ENCODE peak calls at places on chromosomes 4 and X, in six cellular contexts. One of them, this sample, is unnamed.

GRCh38 chr4:18645356-18645755 is 623.8 kb upstream of the LCORL start:
- DNase-seq in AG04449: no peak
- DNase-seq in heart left ventricle: no peak
- DNase-seq in neural crest cell: no peak
- DNase-seq in heart right ventricle: no peak
- DNase-seq in GM10248: no peak
- DNase-seq in this sample: no peak

GRCh38 chr4:88659061-88659889 is 38.4 kb downstream of the NAP1L5 start:
- DNase-seq in AG04449: no peak
- DNase-seq in heart left ventricle: peak; percentile 47
- DNase-seq in neural crest cell: no peak
- DNase-seq in heart right ventricle: no peak
- DNase-seq in GM10248: peak; percentile 47
- DNase-seq in this sample: no peak

GRCh38 chrX:73850124-73851013 is 287.4 kb downstream of the CHIC1 start:
- DNase-seq in AG04449: no peak
- DNase-seq in heart left ventricle: no peak
- DNase-seq in neural crest cell: no peak
- DNase-seq in heart right ventricle: no peak
- DNase-seq in GM10248: peak; percentile 20
- DNase-seq in this sample: no peak

GRCh38 chr4:163165217-163166017 is 1.3 kb downstream of the NAF1 start:
- DNase-seq in AG04449: no peak
- DNase-seq in heart left ventricle: no peak
- DNase-seq in neural crest cell: no peak
- DNase-seq in heart right ventricle: no peak
- DNase-seq in GM10248: no peak
- DNase-seq in this sample: no peak

GRCh38 chr4:150136481-150136880 is 58.2 kb downstream of the DCLK2 start:
- DNase-seq in AG04449: no peak
- DNase-seq in heart left ventricle: no peak
- DNase-seq in neural crest cell: no peak
- DNase-seq in heart right ventricle: no peak
- DNase-seq in GM10248: no peak
- DNase-seq in this sample: no peak

GRCh38 chrX:42151808-42152207 is 228.5 kb upstream of the CASK start:
- DNase-seq in AG04449: no peak
- DNase-seq in heart left ventricle: no peak
- DNase-seq in neural crest cell: no peak
- DNase-seq in heart right ventricle: no peak
- DNase-seq in GM10248: no peak
- DNase-seq in this sample: no peak

GRCh38 chrX:11619426-11619825 is 46.3 kb downstream of the ARHGAP6 start:
- DNase-seq in AG04449: no peak
- DNase-seq in heart left ventricle: no peak
- DNase-seq in neural crest cell: no peak
- DNase-seq in heart right ventricle: no peak
- DNase-seq in GM10248: no peak
- DNase-seq in this sample: no peak

GRCh38 chrX:82816572-82816971 is 691.5 kb upstream of the POU3F4 start:
- DNase-seq in AG04449: no peak
- DNase-seq in heart left ventricle: no peak
- DNase-seq in neural crest cell: no peak
- DNase-seq in heart right ventricle: no peak
- DNase-seq in GM10248: no peak
- DNase-seq in this sample: no peak

GRCh38 chrX:130974323-130974722 is 71.3 kb upstream of the ENOX2 start:
- DNase-seq in AG04449: peak; percentile 3
- DNase-seq in heart left ventricle: no peak
- DNase-seq in neural crest cell: no peak
- DNase-seq in heart right ventricle: no peak
- DNase-seq in GM10248: no peak
- DNase-seq in this sample: no peak

GRCh38 chr4:151407466-151408379 is 1.3 kb upstream of the FHIP1A start:
- DNase-seq in AG04449: no peak
- DNase-seq in heart left ventricle: no peak
- DNase-seq in neural crest cell: no peak
- DNase-seq in heart right ventricle: peak; percentile 17
- DNase-seq in GM10248: peak; percentile 70
- DNase-seq in this sample: peak; percentile 9

GRCh38 chrX:57595381-57595811 is 3.6 kb downstream of the ZXDB start:
- DNase-seq in AG04449: peak; percentile 36
- DNase-seq in heart left ventricle: no peak
- DNase-seq in neural crest cell: no peak
- DNase-seq in heart right ventricle: no peak
- DNase-seq in GM10248: no peak
- DNase-seq in this sample: no peak

DNA sequence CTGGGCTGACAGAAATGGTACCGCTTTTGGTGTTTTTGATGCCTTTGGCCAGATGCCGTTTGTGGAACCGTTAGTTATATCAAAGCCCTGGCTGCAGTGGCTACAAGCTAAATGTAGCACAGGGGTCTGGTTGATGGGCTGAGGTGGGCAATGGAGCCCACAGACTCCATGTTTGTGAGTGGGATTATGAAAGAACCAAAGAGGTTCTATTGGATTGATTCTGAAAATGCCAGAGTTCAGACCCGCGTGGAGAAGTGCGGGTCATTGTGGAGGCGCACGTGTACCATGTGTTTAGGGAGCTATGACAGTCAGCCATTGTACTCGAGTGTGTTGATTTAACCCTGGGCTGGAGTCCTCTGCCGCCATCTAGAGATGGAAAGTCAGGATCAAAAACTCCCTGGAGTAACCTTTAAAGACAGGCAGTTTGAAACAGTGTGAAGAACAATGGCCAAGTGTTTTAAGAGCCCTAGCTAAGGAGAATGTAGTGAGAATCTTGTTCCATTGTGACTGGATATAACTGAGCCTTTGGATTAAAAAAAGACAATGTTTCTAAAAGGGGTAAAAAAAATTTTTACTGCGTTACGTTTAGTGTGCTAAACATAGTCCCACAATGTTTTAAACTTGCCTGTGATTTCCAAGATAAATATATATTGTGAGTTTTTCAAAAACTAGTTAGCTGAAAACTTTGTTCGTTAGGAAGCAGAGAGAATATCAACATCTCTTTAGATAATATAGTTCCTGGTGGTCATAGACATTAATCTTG is 12.7 kb downstream of the ART3 start:
- DNase-seq in AG04449: no peak
- DNase-seq in heart left ventricle: peak; percentile 53
- DNase-seq in neural crest cell: peak; percentile 56
- DNase-seq in heart right ventricle: no peak
- DNase-seq in GM10248: peak; percentile 31
- DNase-seq in this sample: peak; percentile 17
- TF ChIP-seq CTCF in AG04449: peak; percentile 54
- TF ChIP-seq CTCF in heart left ventricle: peak; percentile 13
- TF ChIP-seq CTCF in neural crest cell: peak; percentile 66
- TF ChIP-seq CTCF in heart right ventricle: peak; percentile 55
- TF ChIP-seq CTCF in GM10248: peak; percentile 21
- TF ChIP-seq CTCF in this sample: peak; percentile 69

GRCh38 chr4:25580633-25581467 is 74.8 kb upstream of the SLC34A2 start:
- DNase-seq in AG04449: no peak
- DNase-seq in heart left ventricle: no peak
- DNase-seq in neural crest cell: no peak
- DNase-seq in heart right ventricle: no peak
- DNase-seq in GM10248: no peak
- DNase-seq in this sample: no peak
- TF ChIP-seq CTCF in AG04449: no peak
- TF ChIP-seq CTCF in heart left ventricle: no peak
- TF ChIP-seq CTCF in neural crest cell: no peak
- TF ChIP-seq CTCF in heart right ventricle: no peak
- TF ChIP-seq CTCF in GM10248: no peak
- TF ChIP-seq CTCF in this sample: no peak

GRCh38 chr4:16508968-16509367 is 282.7 kb upstream of the TAPT1 start:
- DNase-seq in AG04449: no peak
- DNase-seq in heart left ventricle: no peak
- DNase-seq in neural crest cell: no peak
- DNase-seq in heart right ventricle: no peak
- DNase-seq in GM10248: no peak
- DNase-seq in this sample: no peak
- TF ChIP-seq CTCF in AG04449: no peak
- TF ChIP-seq CTCF in heart left ventricle: no peak
- TF ChIP-seq CTCF in neural crest cell: peak; percentile 34
- TF ChIP-seq CTCF in heart right ventricle: peak; percentile 8
- TF ChIP-seq CTCF in GM10248: peak; percentile 2
- TF ChIP-seq CTCF in this sample: peak; percentile 26

GRCh38 chr4:152436384-152436783 is 99.5 kb downstream of the FBXW7 start:
- DNase-seq in AG04449: no peak
- DNase-seq in heart left ventricle: no peak
- DNase-seq in neural crest cell: no peak
- DNase-seq in heart right ventricle: no peak
- DNase-seq in GM10248: no peak
- DNase-seq in this sample: no peak
- TF ChIP-seq CTCF in AG04449: no peak
- TF ChIP-seq CTCF in heart left ventricle: no peak
- TF ChIP-seq CTCF in neural crest cell: peak; percentile 25
- TF ChIP-seq CTCF in heart right ventricle: no peak
- TF ChIP-seq CTCF in GM10248: no peak
- TF ChIP-seq CTCF in this sample: peak; percentile 21

DNA sequence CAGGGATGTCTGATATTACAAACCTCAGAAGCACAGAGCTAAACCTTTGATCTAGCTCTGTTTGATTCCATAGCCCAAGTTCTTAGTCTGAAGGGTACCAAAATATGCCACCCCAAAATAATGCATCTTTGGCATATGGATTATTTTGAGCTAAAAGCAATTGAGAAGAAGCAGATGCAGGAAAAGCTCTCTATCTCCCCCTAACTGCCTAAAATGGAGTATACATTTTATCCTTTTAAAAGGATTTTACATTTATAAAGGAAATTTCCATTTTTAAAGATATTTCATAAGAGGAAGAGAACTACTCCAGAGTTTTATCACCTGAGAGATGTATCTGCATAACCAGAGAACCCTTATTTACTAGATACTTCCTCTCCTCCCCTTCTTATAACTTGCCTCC is 158.7 kb downstream of the ZNF674 start:
- DNase-seq in AG04449: no peak
- DNase-seq in heart left ventricle: no peak
- DNase-seq in neural crest cell: no peak
- DNase-seq in heart right ventricle: no peak
- DNase-seq in GM10248: no peak
- DNase-seq in this sample: no peak
- TF ChIP-seq CTCF in AG04449: no peak
- TF ChIP-seq CTCF in heart left ventricle: no peak
- TF ChIP-seq CTCF in neural crest cell: peak; percentile 46
- TF ChIP-seq CTCF in heart right ventricle: no peak
- TF ChIP-seq CTCF in GM10248: no peak
- TF ChIP-seq CTCF in this sample: peak; percentile 18

DNA sequence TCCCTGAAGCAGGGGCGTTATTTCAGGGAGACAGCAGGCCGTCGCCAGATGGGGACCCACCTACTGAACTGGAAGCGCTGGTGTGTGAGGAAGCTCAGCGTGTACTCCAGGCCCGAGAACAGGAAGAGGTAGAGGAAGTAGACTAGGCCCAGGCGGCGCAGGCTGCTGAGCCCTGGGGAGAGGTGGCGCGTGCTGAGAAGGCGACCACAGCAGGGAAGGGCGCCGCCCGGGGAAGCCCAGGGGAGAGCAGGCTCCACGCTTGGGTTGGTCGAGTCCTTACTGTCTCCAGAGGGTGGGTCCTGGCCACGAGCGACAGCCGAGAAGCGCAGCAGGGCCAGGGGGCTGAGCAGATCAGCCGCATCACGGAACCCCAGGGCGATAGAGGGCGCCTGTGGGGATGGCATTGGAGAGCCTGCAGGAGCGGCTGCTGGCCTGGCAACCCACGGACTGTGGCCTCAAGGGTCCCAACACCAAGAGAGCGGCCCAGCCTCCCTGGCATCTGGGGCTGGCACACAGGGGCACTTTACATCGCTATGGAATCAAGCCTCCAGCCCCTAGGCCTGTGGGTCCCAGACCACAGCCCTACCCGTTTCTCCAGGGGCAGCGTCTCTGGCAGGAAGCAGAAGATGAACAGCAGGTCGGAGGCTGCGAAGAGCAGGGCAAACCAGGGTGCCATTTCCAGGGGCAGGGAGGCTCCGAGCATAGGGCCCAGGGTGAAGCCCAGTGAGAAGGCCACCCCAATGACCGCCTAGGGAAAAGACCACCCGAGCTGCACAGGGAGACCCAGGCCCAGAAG is 31.2 kb downstream of the NOP14 start:
- DNase-seq in AG04449: no peak
- DNase-seq in heart left ventricle: peak; percentile 81
- DNase-seq in neural crest cell: no peak
- DNase-seq in heart right ventricle: peak; percentile 69
- DNase-seq in GM10248: peak; percentile 76
- DNase-seq in this sample: no peak
- TF ChIP-seq CTCF in AG04449: no peak
- TF ChIP-seq CTCF in heart left ventricle: no peak
- TF ChIP-seq CTCF in neural crest cell: no peak
- TF ChIP-seq CTCF in heart right ventricle: peak; percentile 19
- TF ChIP-seq CTCF in GM10248: peak; percentile 57
- TF ChIP-seq CTCF in this sample: no peak

DNA sequence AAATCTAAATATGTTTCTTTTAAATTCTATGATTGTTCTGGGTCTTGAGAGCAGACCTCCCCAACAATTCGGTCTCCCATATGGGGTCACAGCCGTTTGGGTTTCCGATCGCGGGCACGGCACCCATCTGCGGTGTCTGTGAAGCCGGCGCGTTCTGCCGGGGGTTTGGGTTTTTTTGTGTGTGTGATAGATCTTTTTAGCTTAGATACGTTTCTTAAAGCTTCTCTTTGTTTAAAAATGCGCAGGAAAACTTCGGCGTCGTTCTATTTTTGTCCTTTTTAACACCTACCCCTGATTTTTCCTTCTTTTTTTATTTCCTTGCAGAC is 34.2 kb downstream of the TBC1D14 start:
- DNase-seq in AG04449: no peak
- DNase-seq in heart left ventricle: no peak
- DNase-seq in neural crest cell: no peak
- DNase-seq in heart right ventricle: no peak
- DNase-seq in GM10248: no peak
- DNase-seq in this sample: no peak
- TF ChIP-seq CTCF in AG04449: no peak
- TF ChIP-seq CTCF in heart left ventricle: no peak
- TF ChIP-seq CTCF in neural crest cell: no peak
- TF ChIP-seq CTCF in heart right ventricle: no peak
- TF ChIP-seq CTCF in GM10248: no peak
- TF ChIP-seq CTCF in this sample: no peak

GRCh38 chr4:107034091-107034698 is 1.9 kb downstream of the DKK2 start:
- DNase-seq in AG04449: no peak
- DNase-seq in heart left ventricle: peak; percentile 19
- DNase-seq in neural crest cell: peak; percentile 64
- DNase-seq in heart right ventricle: no peak
- DNase-seq in GM10248: peak; percentile 8
- DNase-seq in this sample: peak; percentile 37
- TF ChIP-seq CTCF in AG04449: peak; percentile 62
- TF ChIP-seq CTCF in heart left ventricle: no peak
- TF ChIP-seq CTCF in neural crest cell: peak; percentile 54
- TF ChIP-seq CTCF in heart right ventricle: no peak
- TF ChIP-seq CTCF in GM10248: no peak
- TF ChIP-seq CTCF in this sample: peak; percentile 53